ENCODE peak calls at places on chromosomes 4 and X, in eight cellular contexts. Q, Y, W, P, E, T, N and M are unnamed samples.

GRCh38 chrX:132875705-132876508 is 82.5 kb downstream of the HS6ST2 start:
- DNase-seq in P (no peak), N (no peak), T (peak; percentile 48), E (no peak), Q (peak; percentile 15), W (no peak), Y (no peak), M (no peak)

GRCh38 chrX:153989971-153990655 is 17.6 kb downstream of the TMEM187 start:
- DNase-seq in Q (no peak), W (no peak), N (no peak), E (no peak), P (no peak), T (no peak), Y (no peak), M (no peak)

GRCh38 chr4:56743550-56743949 is 62.5 kb upstream of the HOPX start:
- DNase-seq in N (no peak), T (peak; percentile 86), E (no peak), P (no peak), Y (no peak), W (no peak), Q (no peak), M (no peak)

GRCh38 chrX:39263946-39264483 is 462.8 kb downstream of the MID1IP1 start:
- DNase-seq in N (no peak), Q (no peak), E (no peak), T (no peak), P (no peak), W (no peak), Y (no peak), M (no peak)

GRCh38 chr4:183504930-183505555 is at the start of gene ING2:
- DNase-seq in Y (peak; percentile 78), E (no peak), N (peak; percentile 87), Q (peak; percentile 91), T (peak; percentile 42), P (peak; percentile 88), W (no peak), M (peak; percentile 11)

GRCh38 chrX:23907496-23908218 is at the start of the genes APOO and CXorf58:
- DNase-seq in P (peak; percentile 89), W (peak; percentile 93), E (peak; percentile 90), T (peak; percentile 82), N (peak; percentile 95), Y (peak; percentile 90), Q (peak; percentile 99), M (peak; percentile 73)

GRCh38 chr4:151205722-151206121 is 71.2 kb upstream of the PRSS48 start:
- DNase-seq in E (no peak), Q (no peak), W (no peak), P (no peak), T (no peak), Y (no peak), N (no peak), M (no peak)

GRCh38 chrX:70434352-70434866 is 10.2 kb upstream of the DLG3 start:
- DNase-seq in E (peak; percentile 73), T (peak; percentile 79), W (peak; percentile 79), N (peak; percentile 84), Y (peak; percentile 84), Q (peak; percentile 92), P (peak; percentile 82), M (peak; percentile 58)

GRCh38 chrX:118231464-118231863 is 114.4 kb upstream of the WDR44 start:
- DNase-seq in N (no peak), Y (no peak), P (no peak), W (no peak), T (no peak), E (peak; percentile 49), Q (no peak), M (peak; percentile 75)

GRCh38 chr4:2624782-2625548 is 88.5 kb downstream of the FAM193A start:
- DNase-seq in T (no peak), Y (no peak), E (no peak), P (no peak), W (no peak), N (no peak), Q (no peak), M (no peak)

GRCh38 chr4:172650758-172651495 is 517.7 kb upstream of the GALNT7 start:
- DNase-seq in P (no peak), E (no peak), T (no peak), N (no peak), Q (no peak), Y (no peak), W (no peak), M (no peak)

GRCh38 chr4:56757270-56757746 is 64.2 kb downstream of the SPINK2 start:
- DNase-seq in Y (no peak), P (peak; percentile 89), Q (no peak), T (no peak), E (peak; percentile 66), N (peak; percentile 88), W (peak; percentile 84), M (peak; percentile 63)

GRCh38 chr4:147057631-147057980 is 111.9 kb upstream of the TTC29 start:
- DNase-seq in W (peak; percentile 10), P (peak; percentile 40), T (no peak), N (peak; percentile 53), Y (no peak), Q (no peak), E (peak; percentile 66), M (peak; percentile 41)

GRCh38 chr4:124143632-124144031 is 568.9 kb downstream of the ANKRD50 start:
- DNase-seq in Y (no peak), Q (no peak), P (no peak), T (no peak), N (no peak), W (no peak), E (no peak), M (no peak)

GRCh38 chr4:145716200-145716599 is 36.3 kb downstream of the C4orf51 start:
- DNase-seq in T (no peak), Y (no peak), W (no peak), P (no peak), Q (no peak), E (peak; percentile 20), N (peak; percentile 66), M (peak; percentile 10)

GRCh38 chr4:13984996-13985780 is 357.7 kb upstream of the BOD1L1 start:
- DNase-seq in E (peak; percentile 81), W (no peak), P (no peak), Q (no peak), N (peak; percentile 27), T (no peak), Y (no peak), M (peak; percentile 92)

DNA sequence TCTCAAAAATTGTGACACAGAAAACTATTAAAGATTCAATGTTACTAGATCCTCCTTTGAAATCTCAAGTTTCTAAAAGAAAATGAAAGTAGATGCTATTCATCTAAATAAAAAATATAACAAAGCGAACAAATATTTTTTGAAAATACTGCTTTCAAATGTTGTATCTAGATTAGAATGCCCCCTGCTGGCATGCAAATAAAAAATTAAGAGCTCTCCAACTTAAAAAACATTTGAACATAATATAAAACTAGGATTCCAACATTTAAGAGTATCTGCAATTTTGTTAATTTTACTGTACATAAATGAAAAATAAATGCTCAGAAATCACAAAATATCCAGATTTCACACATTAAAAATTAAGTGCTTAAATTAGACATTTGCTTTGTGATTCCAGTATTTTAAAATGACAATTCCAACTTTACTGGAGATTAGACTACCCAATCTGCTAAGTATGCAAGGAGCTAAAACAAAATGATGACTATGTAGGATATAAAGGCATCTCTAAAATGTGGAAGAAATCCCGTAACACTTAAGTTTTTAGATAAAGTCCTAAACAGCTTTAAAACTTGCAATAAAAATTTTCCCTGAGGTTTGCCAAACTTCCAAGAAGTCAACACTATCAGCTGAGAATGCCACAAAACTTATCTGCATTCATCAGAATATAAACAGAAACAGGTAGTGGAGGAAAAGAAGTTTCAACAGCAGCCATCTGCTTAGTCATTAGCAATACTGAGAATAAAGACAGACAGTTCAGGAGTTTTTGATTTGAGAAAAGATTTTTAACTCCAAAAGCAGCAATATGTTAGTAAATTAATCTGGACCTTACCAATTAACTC is 32.6 kb downstream of the DHX15 start:
- DNase-seq in T (no peak), Q (no peak), P (peak; percentile 64), E (peak; percentile 56), Y (peak; percentile 22), W (no peak), N (peak; percentile 55), M (peak; percentile 69)
- H3K4me2 ChIP-seq in T (no peak overlapping the region), Q (no peak overlapping the region), P (no peak overlapping the region), E (no peak overlapping the region), Y (no peak overlapping the region), W (no peak overlapping the region), N (peak overlapping the region; percentile 6), M (no peak overlapping the region)

GRCh38 chr4:1331591-1332353 is 15.2 kb upstream of the UVSSA start:
- DNase-seq in Q (no peak), T (no peak), P (no peak), W (no peak), Y (no peak), E (no peak), N (no peak), M (no peak)
- H3K4me2 ChIP-seq in Q (no peak overlapping the region), T (no peak overlapping the region), P (no peak overlapping the region), W (no peak overlapping the region), Y (no peak overlapping the region), E (no peak overlapping the region), N (no peak overlapping the region), M (no peak overlapping the region)

GRCh38 chrX:53486285-53486684 is 52.1 kb upstream of the HSD17B10 start:
- DNase-seq in W (no peak), T (no peak), N (no peak), P (no peak), Y (no peak), E (no peak), Q (no peak), M (no peak)

GRCh38 chrX:53481093-53481492 is 46.9 kb upstream of the HSD17B10 start:
- DNase-seq in W (no peak), T (no peak), Y (peak; percentile 28), P (no peak), Q (peak; percentile 19), E (no peak), N (peak; percentile 33), M (no peak)

GRCh38 chrX:53483838-53484420 is 49.8 kb upstream of the HSD17B10 start:
- DNase-seq in P (peak; percentile 5), T (peak; percentile 66), Y (no peak), Q (no peak), E (peak; percentile 5), W (no peak), N (peak; percentile 76), M (peak; percentile 58)

GRCh38 chrX:53479295-53479694 is 45.1 kb upstream of the HSD17B10 start:
- DNase-seq in E (no peak), Q (peak; percentile 7), Y (peak; percentile 38), T (no peak), N (no peak), W (no peak), P (peak; percentile 12), M (peak; percentile 12)

GRCh38 chrX:53481816-53482485 is 47.8 kb upstream of the HSD17B10 start:
- DNase-seq in E (peak; percentile 69), W (peak; percentile 60), Q (peak; percentile 76), T (no peak), P (peak; percentile 62), N (peak; percentile 70), Y (peak; percentile 10), M (peak; percentile 36)
- H3K4me2 ChIP-seq in E (no peak overlapping the region), W (no peak overlapping the region), Q (no peak overlapping the region), T (no peak overlapping the region), P (peak overlapping the region; percentile 7), N (no peak overlapping the region), Y (no peak overlapping the region), M (no peak overlapping the region)

DNA sequence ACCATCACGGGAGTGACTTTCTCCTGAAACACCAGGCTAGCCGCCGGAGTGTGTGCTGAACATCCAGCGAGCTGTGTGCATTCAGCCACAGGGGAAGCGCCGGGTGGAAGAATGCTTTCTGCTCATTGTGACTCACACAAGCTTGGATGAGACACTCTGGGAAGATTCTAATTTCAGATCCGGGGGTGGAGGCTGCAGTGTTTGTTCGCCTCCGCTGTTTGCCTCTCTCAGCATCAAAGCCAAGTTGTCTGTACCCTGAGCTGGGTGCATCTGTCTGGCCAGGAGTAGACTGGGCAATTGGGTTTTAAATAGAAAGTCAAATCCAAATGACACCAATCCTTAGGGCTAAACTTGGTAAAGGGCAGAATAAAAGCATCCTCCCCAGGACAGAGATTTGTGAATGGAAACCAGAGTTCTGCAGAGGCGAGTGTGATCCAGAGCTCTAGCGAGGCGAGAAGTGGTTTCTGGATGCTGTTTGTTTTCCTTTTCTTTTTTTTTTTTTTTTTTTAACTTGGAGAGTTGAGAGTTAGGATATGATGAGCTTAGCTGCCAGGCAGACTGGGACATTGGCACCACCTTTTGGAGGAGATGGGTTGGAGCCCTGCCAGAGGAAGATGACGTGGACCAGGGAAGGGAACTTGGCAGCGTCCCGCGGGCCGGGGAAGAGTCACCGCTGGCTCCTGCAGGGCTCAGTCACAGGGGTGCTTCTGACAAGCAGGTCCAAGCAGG is 196.0 kb upstream of the PSAPL1 start:
- DNase-seq in Q (no peak), E (peak; percentile 78), Y (no peak), P (peak; percentile 85), T (no peak), W (no peak), N (peak; percentile 95), M (peak; percentile 90)
- H3K4me2 ChIP-seq in Q (no peak overlapping the region), E (peak overlapping the region; percentile 85), Y (no peak overlapping the region), P (peak overlapping the region; percentile 53), T (no peak overlapping the region), W (no peak overlapping the region), N (peak overlapping the region; percentile 94), M (peak overlapping the region; percentile 85)